ENCODE peak calls at places on chromosomes 5 and 9, in eight cellular contexts. One of them, this sample, is unnamed.

GRCh38 chr9:108634164-108634563 is 221.6 kb downstream of the ACTL7B start:
- DNase-seq in right cardiac atrium: no peak
- DNase-seq in mesenchymal stem cell: no peak
- DNase-seq in SJCRH30: peak; percentile 42
- DNase-seq in A549: no peak
- DNase-seq in psoas muscle: no peak
- DNase-seq in K562: no peak
- DNase-seq in sigmoid colon: no peak
- DNase-seq in this sample: no peak

GRCh38 chr9:78118742-78119473 is 87.3 kb upstream of the GNAQ start:
- DNase-seq in right cardiac atrium: no peak
- DNase-seq in mesenchymal stem cell: no peak
- DNase-seq in SJCRH30: no peak
- DNase-seq in A549: no peak
- DNase-seq in psoas muscle: no peak
- DNase-seq in K562: no peak
- DNase-seq in sigmoid colon: no peak
- DNase-seq in this sample: no peak

GRCh38 chr9:87428659-87429058 is 69.0 kb upstream of the DAPK1 start:
- DNase-seq in right cardiac atrium: no peak
- DNase-seq in mesenchymal stem cell: no peak
- DNase-seq in SJCRH30: no peak
- DNase-seq in A549: no peak
- DNase-seq in psoas muscle: no peak
- DNase-seq in K562: no peak
- DNase-seq in sigmoid colon: no peak
- DNase-seq in this sample: no peak

GRCh38 chr5:154642499-154643245 is 112.5 kb upstream of the LARP1 start:
- DNase-seq in right cardiac atrium: no peak
- DNase-seq in mesenchymal stem cell: peak; percentile 30
- DNase-seq in SJCRH30: no peak
- DNase-seq in A549: no peak
- DNase-seq in psoas muscle: no peak
- DNase-seq in K562: peak; percentile 42
- DNase-seq in sigmoid colon: no peak
- DNase-seq in this sample: no peak

GRCh38 chr5:64954518-64954917 is 185.8 kb downstream of the CWC27 start:
- DNase-seq in right cardiac atrium: no peak
- DNase-seq in mesenchymal stem cell: no peak
- DNase-seq in SJCRH30: no peak
- DNase-seq in A549: no peak
- DNase-seq in psoas muscle: no peak
- DNase-seq in K562: no peak
- DNase-seq in sigmoid colon: no peak
- DNase-seq in this sample: no peak

GRCh38 chr5:60822285-60822556 is 21.8 kb downstream of the ELOVL7 start:
- DNase-seq in right cardiac atrium: no peak
- DNase-seq in mesenchymal stem cell: no peak
- DNase-seq in SJCRH30: no peak
- DNase-seq in A549: no peak
- DNase-seq in psoas muscle: no peak
- DNase-seq in K562: no peak
- DNase-seq in sigmoid colon: no peak
- DNase-seq in this sample: no peak

GRCh38 chr5:72018158-72018803 is 89.0 kb upstream of the MAP1B start:
- DNase-seq in right cardiac atrium: peak; percentile 55
- DNase-seq in mesenchymal stem cell: peak; percentile 27
- DNase-seq in SJCRH30: peak; percentile 59
- DNase-seq in A549: peak; percentile 54
- DNase-seq in psoas muscle: peak; percentile 24
- DNase-seq in K562: peak; percentile 69
- DNase-seq in sigmoid colon: no peak
- DNase-seq in this sample: peak; percentile 47

GRCh38 chr9:105510024-105510423 is 47.9 kb upstream of the FKTN start:
- DNase-seq in right cardiac atrium: no peak
- DNase-seq in mesenchymal stem cell: peak; percentile 76
- DNase-seq in SJCRH30: no peak
- DNase-seq in A549: no peak
- DNase-seq in psoas muscle: no peak
- DNase-seq in K562: no peak
- DNase-seq in sigmoid colon: no peak
- DNase-seq in this sample: no peak

GRCh38 chr9:133476531-133476930 is 2.4 kb downstream of the SLC2A6 start:
- DNase-seq in right cardiac atrium: peak; percentile 44
- DNase-seq in mesenchymal stem cell: peak; percentile 83
- DNase-seq in SJCRH30: no peak
- DNase-seq in A549: no peak
- DNase-seq in psoas muscle: no peak
- DNase-seq in K562: no peak
- DNase-seq in sigmoid colon: no peak
- DNase-seq in this sample: no peak

GRCh38 chr5:107514305-107514704 is 156.4 kb downstream of the EFNA5 start:
- DNase-seq in right cardiac atrium: no peak
- DNase-seq in mesenchymal stem cell: no peak
- DNase-seq in SJCRH30: no peak
- DNase-seq in A549: no peak
- DNase-seq in psoas muscle: no peak
- DNase-seq in K562: no peak
- DNase-seq in sigmoid colon: no peak
- DNase-seq in this sample: no peak

GRCh38 chr5:157280927-157281326 is 15.0 kb downstream of the CYFIP2 start:
- DNase-seq in right cardiac atrium: no peak
- DNase-seq in mesenchymal stem cell: no peak
- DNase-seq in SJCRH30: no peak
- DNase-seq in A549: no peak
- DNase-seq in psoas muscle: no peak
- DNase-seq in K562: no peak
- DNase-seq in sigmoid colon: no peak
- DNase-seq in this sample: no peak

GRCh38 chr5:138504799-138505198 is 38.2 kb downstream of the ETF1 start:
- DNase-seq in right cardiac atrium: no peak
- DNase-seq in mesenchymal stem cell: no peak
- DNase-seq in SJCRH30: no peak
- DNase-seq in A549: no peak
- DNase-seq in psoas muscle: no peak
- DNase-seq in K562: no peak
- DNase-seq in sigmoid colon: peak; percentile 75
- DNase-seq in this sample: no peak

GRCh38 chr9:107755267-107755666 is 265.7 kb upstream of the KLF4 start:
- DNase-seq in right cardiac atrium: no peak
- DNase-seq in mesenchymal stem cell: peak; percentile 71
- DNase-seq in SJCRH30: peak; percentile 62
- DNase-seq in A549: no peak
- DNase-seq in psoas muscle: no peak
- DNase-seq in K562: no peak
- DNase-seq in sigmoid colon: no peak
- DNase-seq in this sample: no peak

GRCh38 chr5:56012281-56012963 is 17.7 kb upstream of the IL6ST start:
- DNase-seq in right cardiac atrium: peak; percentile 60
- DNase-seq in mesenchymal stem cell: peak; percentile 65
- DNase-seq in SJCRH30: no peak
- DNase-seq in A549: no peak
- DNase-seq in psoas muscle: no peak
- DNase-seq in K562: no peak
- DNase-seq in sigmoid colon: no peak
- DNase-seq in this sample: no peak

GRCh38 chr9:34378376-34379060 is 1.8 kb upstream of the MYORG start:
- DNase-seq in right cardiac atrium: no peak
- DNase-seq in mesenchymal stem cell: no peak
- DNase-seq in SJCRH30: no peak
- DNase-seq in A549: no peak
- DNase-seq in psoas muscle: no peak
- DNase-seq in K562: no peak
- DNase-seq in sigmoid colon: no peak
- DNase-seq in this sample: no peak

GRCh38 chr9:88746029-88746743 is 211.2 kb downstream of the NXNL2 start:
- DNase-seq in right cardiac atrium: peak; percentile 90
- DNase-seq in mesenchymal stem cell: peak; percentile 95
- DNase-seq in SJCRH30: no peak
- DNase-seq in A549: no peak
- DNase-seq in psoas muscle: peak; percentile 59
- DNase-seq in K562: no peak
- DNase-seq in sigmoid colon: peak; percentile 88
- DNase-seq in this sample: no peak

GRCh38 chr5:67198917-67199316 is 2.3 kb upstream of the CD180 start:
- DNase-seq in right cardiac atrium: no peak
- DNase-seq in mesenchymal stem cell: no peak
- DNase-seq in SJCRH30: no peak
- DNase-seq in A549: no peak
- DNase-seq in psoas muscle: no peak
- DNase-seq in K562: no peak
- DNase-seq in sigmoid colon: no peak
- DNase-seq in this sample: no peak

GRCh38 chr5:67195406-67196275 is 958 bp downstream of the CD180 start:
- DNase-seq in right cardiac atrium: no peak
- DNase-seq in mesenchymal stem cell: no peak
- DNase-seq in SJCRH30: no peak
- DNase-seq in A549: no peak
- DNase-seq in psoas muscle: no peak
- DNase-seq in K562: no peak
- DNase-seq in sigmoid colon: no peak
- DNase-seq in this sample: no peak

GRCh38 chr5:67196537-67197059 is at the start of gene CD180:
- DNase-seq in right cardiac atrium: peak; percentile 69
- DNase-seq in mesenchymal stem cell: no peak
- DNase-seq in SJCRH30: no peak
- DNase-seq in A549: no peak
- DNase-seq in psoas muscle: no peak
- DNase-seq in K562: no peak
- DNase-seq in sigmoid colon: no peak
- DNase-seq in this sample: no peak

GRCh38 chr5:67199859-67200258 is 3.3 kb upstream of the CD180 start:
- DNase-seq in right cardiac atrium: no peak
- DNase-seq in mesenchymal stem cell: no peak
- DNase-seq in SJCRH30: no peak
- DNase-seq in A549: no peak
- DNase-seq in psoas muscle: no peak
- DNase-seq in K562: no peak
- DNase-seq in sigmoid colon: no peak
- DNase-seq in this sample: no peak

GRCh38 chr5:67197536-67197935 is 937 bp upstream of the CD180 start:
- DNase-seq in right cardiac atrium: no peak
- DNase-seq in mesenchymal stem cell: no peak
- DNase-seq in SJCRH30: no peak
- DNase-seq in A549: no peak
- DNase-seq in psoas muscle: no peak
- DNase-seq in K562: no peak
- DNase-seq in sigmoid colon: no peak
- DNase-seq in this sample: no peak
- H3K27ac ChIP-seq in right cardiac atrium: no peak overlapping the region
- H3K27ac ChIP-seq in mesenchymal stem cell: no peak overlapping the region
- H3K27ac ChIP-seq in SJCRH30: no peak overlapping the region
- H3K27ac ChIP-seq in A549: no peak overlapping the region
- H3K27ac ChIP-seq in psoas muscle: no peak overlapping the region
- H3K27ac ChIP-seq in K562: no peak overlapping the region
- H3K27ac ChIP-seq in sigmoid colon: no peak overlapping the region
- H3K27ac ChIP-seq in this sample: no peak overlapping the region

GRCh38 chr5:1032011-1032410 is 23.4 kb downstream of the NKD2 start:
- DNase-seq in right cardiac atrium: no peak
- DNase-seq in mesenchymal stem cell: no peak
- DNase-seq in SJCRH30: no peak
- DNase-seq in A549: no peak
- DNase-seq in psoas muscle: no peak
- DNase-seq in K562: no peak
- DNase-seq in sigmoid colon: peak; percentile 55
- DNase-seq in this sample: peak; percentile 22

GRCh38 chr5:1029270-1029944 is 20.8 kb downstream of the NKD2 start:
- DNase-seq in right cardiac atrium: peak; percentile 12
- DNase-seq in mesenchymal stem cell: no peak
- DNase-seq in SJCRH30: no peak
- DNase-seq in A549: no peak
- DNase-seq in psoas muscle: peak; percentile 4
- DNase-seq in K562: no peak
- DNase-seq in sigmoid colon: peak; percentile 55
- DNase-seq in this sample: no peak

GRCh38 chr5:1029945-1030625 is 21.5 kb downstream of the NKD2 start:
- DNase-seq in right cardiac atrium: peak; percentile 14
- DNase-seq in mesenchymal stem cell: no peak
- DNase-seq in SJCRH30: no peak
- DNase-seq in A549: no peak
- DNase-seq in psoas muscle: peak; percentile 7
- DNase-seq in K562: no peak
- DNase-seq in sigmoid colon: peak; percentile 15
- DNase-seq in this sample: no peak

GRCh38 chr5:1031306-1031959 is 22.8 kb downstream of the NKD2 start:
- DNase-seq in right cardiac atrium: peak; percentile 29
- DNase-seq in mesenchymal stem cell: no peak
- DNase-seq in SJCRH30: no peak
- DNase-seq in A549: no peak
- DNase-seq in psoas muscle: peak; percentile 6
- DNase-seq in K562: no peak
- DNase-seq in sigmoid colon: peak; percentile 39
- DNase-seq in this sample: no peak

DNA sequence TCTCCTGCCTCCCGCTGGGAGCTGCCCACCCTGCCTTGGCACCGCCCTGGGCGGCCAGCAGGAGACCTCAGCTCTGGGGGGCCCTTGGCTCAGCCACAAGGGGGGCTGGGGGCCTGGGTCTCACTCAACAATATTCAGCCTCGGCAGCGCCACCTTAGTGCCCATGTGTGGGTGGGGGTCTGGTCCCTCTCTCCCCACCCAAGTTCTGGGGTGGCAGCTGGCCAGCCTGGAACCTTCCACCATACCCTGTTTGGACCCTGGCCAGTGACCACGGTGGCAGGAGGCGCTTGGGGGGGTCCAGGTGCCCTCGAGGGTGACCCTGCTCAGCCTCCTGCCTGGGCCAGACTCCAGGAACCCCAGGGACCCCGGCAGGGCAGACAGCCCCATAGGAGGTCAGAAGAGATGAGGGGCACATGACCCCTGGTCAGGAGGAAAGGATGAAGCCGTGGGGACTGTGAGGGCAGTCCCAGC is 22.2 kb downstream of the NKD2 start:
- DNase-seq in right cardiac atrium: peak; percentile 34
- DNase-seq in mesenchymal stem cell: no peak
- DNase-seq in SJCRH30: no peak
- DNase-seq in A549: no peak
- DNase-seq in psoas muscle: peak; percentile 12
- DNase-seq in K562: no peak
- DNase-seq in sigmoid colon: peak; percentile 61
- DNase-seq in this sample: peak; percentile 37
- H3K4me3 ChIP-seq in right cardiac atrium: no peak overlapping the region
- H3K4me3 ChIP-seq in mesenchymal stem cell: no peak overlapping the region
- H3K4me3 ChIP-seq in SJCRH30: no peak overlapping the region
- H3K4me3 ChIP-seq in A549: no peak overlapping the region
- H3K4me3 ChIP-seq in psoas muscle: no peak overlapping the region
- H3K4me3 ChIP-seq in K562: no peak overlapping the region
- H3K4me3 ChIP-seq in sigmoid colon: no peak overlapping the region
- H3K4me3 ChIP-seq in this sample: no peak overlapping the region

GRCh38 chr9:91883503-91883902 is 66.5 kb downstream of the ROR2 start:
- DNase-seq in right cardiac atrium: no peak
- DNase-seq in mesenchymal stem cell: no peak
- DNase-seq in SJCRH30: no peak
- DNase-seq in A549: no peak
- DNase-seq in psoas muscle: no peak
- DNase-seq in K562: no peak
- DNase-seq in sigmoid colon: no peak
- DNase-seq in this sample: no peak
- H3K27ac ChIP-seq in right cardiac atrium: peak overlapping the region; percentile 31
- H3K27ac ChIP-seq in mesenchymal stem cell: no peak overlapping the region
- H3K27ac ChIP-seq in SJCRH30: no peak overlapping the region
- H3K27ac ChIP-seq in A549: no peak overlapping the region
- H3K27ac ChIP-seq in psoas muscle: no peak overlapping the region
- H3K27ac ChIP-seq in K562: no peak overlapping the region
- H3K27ac ChIP-seq in sigmoid colon: no peak overlapping the region
- H3K27ac ChIP-seq in this sample: no peak overlapping the region

GRCh38 chr5:166430491-166431319 is 1860.7 kb upstream of the WWC1 start:
- DNase-seq in right cardiac atrium: no peak
- DNase-seq in mesenchymal stem cell: no peak
- DNase-seq in SJCRH30: no peak
- DNase-seq in A549: no peak
- DNase-seq in psoas muscle: no peak
- DNase-seq in K562: no peak
- DNase-seq in sigmoid colon: no peak
- DNase-seq in this sample: no peak
- H3K4me3 ChIP-seq in right cardiac atrium: no peak overlapping the region
- H3K4me3 ChIP-seq in mesenchymal stem cell: no peak overlapping the region
- H3K4me3 ChIP-seq in SJCRH30: no peak overlapping the region
- H3K4me3 ChIP-seq in A549: no peak overlapping the region
- H3K4me3 ChIP-seq in psoas muscle: no peak overlapping the region
- H3K4me3 ChIP-seq in K562: no peak overlapping the region
- H3K4me3 ChIP-seq in sigmoid colon: no peak overlapping the region
- H3K4me3 ChIP-seq in this sample: no peak overlapping the region